ENCODE peak calls at places on chromosomes 11 and 22, in six cellular contexts. V is IMR-90, S is astrocyte of the spinal cord, U is WTC11, J is fibroblast of pulmonary artery, N is GM10248. Y is an unnamed sample.

GRCh38 chr11:77411238-77411637 is 62.7 kb downstream of the PAK1 start:
- DNase-seq in U (no peak), N (peak), S (peak), V (peak), J (peak), Y (peak)

GRCh38 chr22:25548866-25549464 is 15.5 kb upstream of the GRK3 start:
- DNase-seq in V (no peak), J (no peak), S (no peak), U (no peak), N (no peak), Y (no peak)

GRCh38 chr11:67056640-67057409 is at the start of gene RHOD:
- DNase-seq in V (no peak), S (no peak), J (no peak), U (peak), N (peak), Y (peak)

GRCh38 chr11:576791-577610 is 731 bp downstream of the PHRF1 start:
- DNase-seq in U (no peak), S (no peak), N (no peak), J (peak), V (no peak), Y (no peak)

GRCh38 chr11:27179334-27179733 is 138.7 kb downstream of the BBOX1 start:
- DNase-seq in N (no peak), S (no peak), U (no peak), V (no peak), J (no peak), Y (no peak)

GRCh38 chr11:134332189-134332631 is 422 bp downstream of the GLB1L2 start:
- DNase-seq in S (no peak), V (no peak), J (no peak), U (peak), N (no peak), Y (no peak)

GRCh38 chr22:45923812-45924211 is 53.1 kb downstream of the WNT7B start:
- DNase-seq in V (no peak), S (no peak), N (no peak), U (no peak), J (no peak), Y (no peak)

GRCh38 chr11:118911880-118912741 is 13.6 kb downstream of the BCL9L start:
- DNase-seq in V (peak), S (peak), N (no peak), J (peak), U (peak), Y (no peak)

GRCh38 chr11:8793114-8793777 is 110.7 kb downstream of the RPL27A start:
- DNase-seq in V (peak), S (no peak), N (no peak), J (peak), U (no peak), Y (no peak)

GRCh38 chr11:62842171-62842717 is 2.9 kb upstream of the WDR74 start:
- DNase-seq in V (no peak), J (no peak), U (peak), S (no peak), N (peak), Y (peak)

GRCh38 chr11:31797227-31798056 is 13.7 kb downstream of the PAX6 start:
- DNase-seq in J (no peak), U (no peak), V (no peak), N (peak), S (no peak), Y (no peak)

GRCh38 chr22:42431401-42432019 is 693 bp downstream of the NFAM1 start:
- DNase-seq in N (no peak), U (no peak), V (no peak), J (no peak), S (no peak), Y (no peak)

GRCh38 chr22:19811811-19812771 is 42.6 kb downstream of the GNB1L start:
- DNase-seq in S (no peak), U (no peak), V (no peak), N (no peak), J (no peak), Y (no peak)

GRCh38 chr11:114166897-114167323 is 107.4 kb downstream of the ZBTB16 start:
- DNase-seq in J (peak), S (peak), U (no peak), V (peak), N (no peak), Y (no peak)

GRCh38 chr11:67438121-67438902 is 830 bp upstream of the PTPRCAP start:
- DNase-seq in S (no peak), N (peak), V (no peak), U (no peak), J (no peak), Y (peak)

GRCh38 chr11:2342981-2343380 is 34.1 kb upstream of the CD81 start:
- DNase-seq in J (peak), V (peak), U (no peak), S (no peak), N (no peak), Y (no peak)

GRCh38 chr11:128796275-128796674 is 70.8 kb downstream of the KCNJ1 start:
- DNase-seq in N (peak), J (peak), U (no peak), V (peak), S (peak), Y (peak)

GRCh38 chr22:25061605-25062377 is 109.3 kb downstream of the KIAA1671 start:
- DNase-seq in S (no peak), J (no peak), U (no peak), V (no peak), N (no peak), Y (no peak)

GRCh38 chr11:95074806-95075563 is 8.3 kb downstream of the SRSF8 start:
- DNase-seq in N (no peak), V (no peak), J (peak), S (no peak), U (no peak), Y (no peak)

GRCh38 chr22:45164217-45165123 is 745 bp downstream of the NUP50 start:
- DNase-seq in J (peak), N (peak), V (no peak), S (no peak), U (peak), Y (peak)

GRCh38 chr11:69841859-69842698 is 22.9 kb upstream of the FGF3 start:
- DNase-seq in S (no peak), J (peak), U (peak), N (peak), V (peak), Y (no peak)

GRCh38 chr11:31922450-31922849 is 111.3 kb upstream of the PAX6 start:
- DNase-seq in U (no peak), S (no peak), J (no peak), N (no peak), V (no peak), Y (peak)

GRCh38 chr11:9804414-9804902 is 140.6 kb downstream of the SWAP70 start:
- DNase-seq in N (no peak), V (no peak), S (no peak), U (no peak), J (no peak), Y (no peak)

GRCh38 chr11:28144808-28145207 is 36.6 kb downstream of the METTL15 start:
- DNase-seq in V (peak), U (no peak), S (peak), J (peak), N (no peak), Y (no peak)

GRCh38 chr11:73478737-73479347 is 102.6 kb downstream of the RELT start:
- DNase-seq in J (peak), V (peak), N (no peak), S (peak), U (peak), Y (peak)

GRCh38 chr11:92846542-92847125 is 122.8 kb upstream of the MTNR1B start:
- DNase-seq in U (no peak), S (no peak), J (no peak), V (peak), N (no peak), Y (no peak)

GRCh38 chr11:41377709-41378394 is 81.6 kb downstream of the LRRC4C start:
- DNase-seq in J (no peak), S (no peak), U (no peak), N (no peak), V (no peak), Y (no peak)

GRCh38 chr11:68749501-68750196 is 1.7 kb downstream of the TESMIN start:
- DNase-seq in S (peak), U (peak), N (no peak), V (peak), J (peak), Y (no peak)

GRCh38 chr11:117734596-117734995 is 62.4 kb downstream of the DSCAML1 start:
- DNase-seq in V (no peak), J (no peak), N (no peak), U (no peak), S (no peak), Y (no peak)

GRCh38 chr22:43435851-43436535 is 24.2 kb downstream of the MPPED1 start:
- DNase-seq in N (no peak), U (no peak), J (no peak), S (no peak), V (no peak), Y (no peak)

GRCh38 chr11:131609317-131609716 is 238.9 kb downstream of the NTM start:
- DNase-seq in V (peak), J (peak), S (peak), N (no peak), U (no peak), Y (peak)

GRCh38 chr11:130781906-130782305 is 134.4 kb downstream of the SNX19 start:
- DNase-seq in S (peak), U (no peak), V (peak), N (no peak), J (peak), Y (no peak)

GRCh38 chr22:44454113-44454769 is 43.8 kb downstream of the RTL6 start:
- DNase-seq in V (no peak), N (no peak), U (no peak), S (no peak), J (no peak), Y (no peak)

GRCh38 chr22:46072030-46072881 is 78.1 kb upstream of the PPARA start:
- DNase-seq in V (peak), U (peak), J (peak), N (peak), S (peak), Y (peak)

GRCh38 chr11:57190548-57190947 is 8.8 kb downstream of the LRRC55 start:
- DNase-seq in S (no peak), N (no peak), J (no peak), V (no peak), U (no peak), Y (no peak)

GRCh38 chr11:106022795-106023275 is 795 bp upstream of the MSANTD4 start:
- DNase-seq in N (no peak), J (no peak), V (no peak), S (no peak), U (no peak), Y (no peak)

GRCh38 chr11:73141031-73141308 is 1.1 kb downstream of the FCHSD2 start:
- DNase-seq in V (no peak), U (no peak), S (no peak), N (no peak), J (peak), Y (peak)

GRCh38 chr22:27720860-27721259 is 80.7 kb downstream of the MN1 start:
- DNase-seq in V (no peak), U (no peak), J (no peak), S (no peak), N (no peak), Y (no peak)

GRCh38 chr22:50048836-50049235 is 9.3 kb downstream of the TTLL8 start:
- DNase-seq in J (no peak), U (no peak), V (no peak), N (no peak), S (no peak), Y (no peak)

DNA sequence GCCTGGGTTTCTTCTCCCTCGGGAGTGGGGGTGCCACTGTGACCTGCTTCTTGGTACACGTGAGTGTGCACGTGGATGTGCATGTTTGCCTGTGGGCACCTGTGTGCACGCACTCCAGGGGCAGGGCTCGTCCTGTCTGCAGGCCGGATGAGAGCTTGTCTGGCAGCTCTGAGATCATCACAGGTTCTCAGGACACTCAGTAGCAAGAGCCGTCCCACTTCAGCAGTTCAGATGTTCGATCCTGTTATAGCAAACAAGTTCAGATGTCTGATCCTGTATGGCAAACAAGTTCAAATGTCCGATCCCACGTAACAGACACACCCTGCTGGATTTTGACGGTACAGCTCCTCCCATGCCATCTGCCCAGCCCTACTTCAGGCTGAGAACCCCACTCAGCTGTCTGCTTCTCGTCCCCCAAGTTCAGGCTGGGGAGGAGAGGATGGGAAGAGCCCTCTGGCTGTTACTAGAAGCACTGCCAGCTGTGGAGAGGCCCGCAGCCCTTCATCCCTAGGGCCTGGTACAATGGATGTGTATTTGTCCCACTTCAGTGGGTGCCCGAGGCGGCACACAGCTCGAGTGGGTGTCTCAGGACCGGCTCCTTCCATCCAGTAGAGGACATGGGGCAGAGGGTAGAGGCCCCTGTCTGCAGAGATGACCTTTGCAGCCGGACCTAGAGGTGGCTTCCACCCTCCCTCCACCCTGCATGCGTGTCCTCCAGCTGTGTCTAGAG is 1126.9 kb downstream of the BRD1 start:
- DNase-seq in V (no peak), S (no peak), J (no peak), N (no peak), U (no peak), Y (no peak)
- TF ChIP-seq CTCF in V (no peak), S (no peak), J (no peak), N (no peak), U (no peak), Y (no peak)

DNA sequence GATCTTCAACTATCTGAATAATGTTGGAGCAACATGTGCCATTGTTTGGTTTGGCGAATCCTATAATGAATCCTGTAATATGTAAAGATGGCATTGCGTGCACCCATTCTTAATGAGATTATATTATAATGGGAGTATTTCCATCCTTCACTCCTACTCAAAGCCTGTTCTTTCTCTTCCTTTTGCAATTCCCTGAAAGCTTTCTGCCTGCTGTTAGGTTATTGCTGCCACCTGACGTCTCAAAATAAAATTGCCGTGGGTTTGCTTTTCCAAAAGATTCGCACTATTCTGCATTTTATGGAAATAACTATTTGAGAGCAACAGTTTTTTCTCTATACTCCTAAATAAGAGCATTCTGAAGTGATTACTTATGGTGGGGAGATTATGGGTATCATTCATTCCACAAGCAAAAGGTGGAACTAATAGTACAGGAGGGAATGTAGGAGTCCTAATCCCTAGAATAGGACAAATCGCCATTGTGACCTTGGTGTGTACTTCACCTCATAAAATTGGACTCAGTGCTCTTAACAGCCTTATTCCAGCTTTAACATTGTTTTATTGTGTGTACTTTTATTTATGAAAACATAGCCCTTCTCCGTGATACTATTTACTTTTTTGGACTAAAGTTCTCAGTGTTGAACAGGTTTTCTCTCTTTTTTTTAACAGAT is 69.6 kb upstream of the ALKBH3 start:
- DNase-seq in J (peak), N (no peak), V (no peak), U (no peak), S (no peak), Y (no peak)
- TF ChIP-seq CTCF in J (peak), N (no peak), V (peak), U (no peak), S (peak), Y (no peak)

DNA sequence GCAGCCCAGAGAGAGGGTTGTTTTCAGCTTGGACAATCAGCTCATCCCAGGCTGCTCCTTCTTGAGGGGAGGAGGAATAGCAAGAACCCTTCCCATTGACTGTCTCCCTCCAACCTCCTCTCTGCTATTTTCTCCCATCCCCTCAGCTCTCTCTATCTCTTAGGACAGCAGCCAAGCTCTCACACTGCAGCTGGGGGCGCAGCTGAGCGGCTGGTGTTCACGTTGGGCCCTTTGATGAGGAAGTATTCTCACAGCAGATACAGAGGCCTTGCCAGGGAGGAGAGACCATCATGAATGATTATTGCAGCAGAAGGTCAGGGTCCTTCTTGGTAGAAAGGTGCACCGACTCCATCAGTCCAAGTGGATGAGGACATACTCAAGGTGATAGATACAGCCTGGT is 26.5 kb upstream of the CADM1 start:
- DNase-seq in S (no peak), N (peak), J (no peak), U (peak), V (no peak), Y (peak)
- TF ChIP-seq CTCF in S (no peak), N (no peak), J (no peak), U (peak), V (peak), Y (peak)

GRCh38 chr22:37765953-37766566 is 41.7 kb upstream of the GCAT start:
- DNase-seq in V (no peak), S (no peak), U (no peak), J (no peak), N (no peak), Y (no peak)

GRCh38 chr22:37765498-37765897 is 42.2 kb upstream of the GCAT start:
- DNase-seq in S (no peak), N (no peak), J (no peak), U (no peak), V (no peak), Y (no peak)

GRCh38 chr22:37771081-37771480 is 36.7 kb upstream of the GCAT start:
- DNase-seq in N (no peak), S (no peak), V (no peak), J (no peak), U (no peak), Y (no peak)

GRCh38 chr22:37769056-37769455 is 38.7 kb upstream of the GCAT start:
- DNase-seq in U (no peak), J (no peak), V (no peak), N (no peak), S (no peak), Y (no peak)

GRCh38 chr22:37768273-37768672 is 39.5 kb upstream of the GCAT start:
- DNase-seq in N (no peak), J (no peak), V (no peak), U (peak), S (no peak), Y (no peak)
- TF ChIP-seq CTCF in N (no peak), J (peak), V (peak), U (peak), S (peak), Y (peak)

DNA sequence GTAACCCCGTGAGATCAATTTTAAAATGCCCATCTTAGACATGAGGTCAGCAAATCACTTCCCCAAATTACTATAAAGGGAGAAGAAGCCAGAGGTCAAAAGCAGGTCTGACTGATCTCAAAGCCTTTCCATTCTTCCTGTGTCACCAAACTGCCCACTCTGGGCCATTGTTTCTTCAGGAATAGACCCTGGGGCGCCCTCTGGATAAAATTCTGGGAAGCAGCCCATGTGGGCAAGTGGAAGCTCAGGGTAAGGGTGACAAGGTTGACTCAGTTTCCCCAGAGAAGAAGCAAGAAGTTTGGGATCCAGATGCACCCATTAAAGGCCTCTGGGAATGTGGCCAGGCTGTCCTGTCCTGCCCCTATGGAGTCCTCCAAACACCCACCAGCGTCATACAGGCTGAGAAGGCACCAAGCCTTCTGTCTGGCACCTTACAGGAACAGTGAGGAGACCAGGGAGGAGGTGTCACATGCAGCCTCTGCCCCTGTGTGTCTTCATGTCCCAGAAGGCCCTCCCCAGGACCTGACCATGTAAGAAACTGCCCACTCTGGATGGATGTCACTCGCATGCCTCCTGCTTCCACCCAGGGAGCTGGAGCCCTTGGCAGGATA is 50.1 kb downstream of the CHST1 start:
- DNase-seq in N (no peak), J (no peak), U (no peak), V (no peak), S (no peak), Y (no peak)
- TF ChIP-seq CTCF in N (no peak), J (no peak), U (no peak), V (no peak), S (no peak), Y (no peak)

GRCh38 chr11:103529217-103529684 is 420.0 kb downstream of the DYNC2H1 start:
- DNase-seq in S (peak), U (no peak), V (peak), N (no peak), J (peak), Y (no peak)

GRCh38 chr11:103528046-103528445 is 418.8 kb downstream of the DYNC2H1 start:
- DNase-seq in S (no peak), N (no peak), V (no peak), J (peak), U (no peak), Y (no peak)

GRCh38 chr11:103528596-103528995 is 419.4 kb downstream of the DYNC2H1 start:
- DNase-seq in U (no peak), J (no peak), S (no peak), V (no peak), N (no peak), Y (no peak)

GRCh38 chr11:103530257-103530656 is 421.0 kb downstream of the DYNC2H1 start:
- DNase-seq in N (no peak), U (no peak), J (peak), S (no peak), V (peak), Y (no peak)

GRCh38 chr11:103525069-103525468 is 415.8 kb downstream of the DYNC2H1 start:
- DNase-seq in S (peak), J (peak), V (peak), U (no peak), N (no peak), Y (no peak)
- TF ChIP-seq CTCF in S (no peak), J (no peak), V (no peak), U (no peak), N (no peak), Y (no peak)

GRCh38 chr22:37019309-37020191 is at the start of the genes MPST and TST:
- DNase-seq in S (peak), N (peak), J (peak), U (peak), V (peak), Y (peak)

GRCh38 chr22:37021041-37021440 is 1.5 kb downstream of the MPST start:
- DNase-seq in N (no peak), J (no peak), V (no peak), U (no peak), S (no peak), Y (no peak)

GRCh38 chr22:37021710-37022482 is 2.4 kb downstream of the MPST start:
- DNase-seq in U (peak), N (peak), S (peak), J (peak), V (peak), Y (peak)

GRCh38 chr22:37018815-37019308 is 385 bp downstream of the TST start:
- DNase-seq in V (peak), U (peak), N (no peak), S (peak), J (peak), Y (no peak)

GRCh38 chr22:37020192-37020479 is 594 bp downstream of the MPST start:
- DNase-seq in V (peak), U (no peak), J (peak), N (no peak), S (peak), Y (no peak)
- TF ChIP-seq CTCF in V (no peak), U (no peak), J (no peak), N (no peak), S (no peak), Y (no peak)

Y was measured in GM20000.